ENCODE peak calls at places on chromosome 3, in six cellular contexts. H, B, W, Z, A and K are unnamed samples.
A peak's percentile ranks its signal among the peaks of the same experiment; 100 is the strongest.

GRCh38 chr3:11413071-11413470 is 140.9 kb downstream of the ATG7 start:
- DNase-seq in A (no peak), W (no peak), B (no peak), Z (no peak), H (no peak), K (no peak)

GRCh38 chr3:28114893-28115292 is 126.5 kb upstream of the CMC1 start:
- DNase-seq in A (no peak), H (no peak), B (no peak), W (no peak), Z (no peak), K (no peak)

GRCh38 chr3:98596902-98597500 is 3.6 kb upstream of the CPOX start:
- DNase-seq in Z (no peak), W (no peak), A (no peak), H (peak; percentile 79), B (peak; percentile 48), K (peak; percentile 87)

GRCh38 chr3:164521139-164521538 is 557.2 kb downstream of the SI start:
- DNase-seq in H (no peak), B (no peak), A (no peak), W (no peak), Z (no peak), K (no peak)

GRCh38 chr3:149653564-149653963 is 4.3 kb downstream of the WWTR1 start:
- DNase-seq in Z (no peak), B (no peak), H (no peak), W (no peak), A (no peak), K (no peak)

GRCh38 chr3:119575507-119575906 is 3.8 kb upstream of the ADPRH start:
- DNase-seq in B (no peak), H (peak; percentile 32), Z (no peak), A (no peak), W (no peak), K (no peak)

GRCh38 chr3:122794779-122795673 is at the start of gene SLC49A4:
- DNase-seq in H (peak; percentile 89), Z (peak; percentile 94), B (peak; percentile 64), A (peak; percentile 93), W (peak; percentile 87), K (peak; percentile 90)

GRCh38 chr3:38597502-38598060 is 51.9 kb downstream of the SCN5A start:
- DNase-seq in Z (no peak), H (no peak), B (no peak), W (no peak), A (no peak), K (no peak)

GRCh38 chr3:46693038-46693896 is at the start of gene ALS2CL:
- DNase-seq in B (no peak), H (peak; percentile 70), Z (peak; percentile 69), W (no peak), A (peak; percentile 77), K (no peak)

GRCh38 chr3:95939235-95939824 is 875.1 kb upstream of the EPHA6 start:
- DNase-seq in B (no peak), W (no peak), A (no peak), Z (no peak), H (no peak), K (no peak)

GRCh38 chr3:88263417-88264116 is 113.8 kb downstream of the C3orf38 start:
- DNase-seq in W (no peak), B (no peak), H (no peak), Z (no peak), A (no peak), K (no peak)

GRCh38 chr3:45499529-45499928 is 95.0 kb upstream of the LIMD1 start:
- DNase-seq in Z (no peak), W (no peak), H (peak; percentile 72), B (peak; percentile 79), A (no peak), K (peak; percentile 77)

GRCh38 chr3:16793321-16793720 is 91.4 kb upstream of the PLCL2 start:
- DNase-seq in Z (no peak), H (no peak), W (no peak), A (no peak), B (no peak), K (no peak)

GRCh38 chr3:110799236-110799635 is 272.4 kb upstream of the NECTIN3 start:
- DNase-seq in B (no peak), A (no peak), W (no peak), H (peak; percentile 19), Z (no peak), K (no peak)

GRCh38 chr3:189236352-189236751 is 64.6 kb downstream of the TPRG1 start:
- DNase-seq in A (no peak), H (no peak), Z (no peak), B (no peak), W (no peak), K (no peak)

GRCh38 chr3:9859530-9860025 is 15.8 kb upstream of the RPUSD3 start:
- DNase-seq in W (no peak), H (no peak), A (no peak), Z (no peak), B (no peak), K (no peak)

GRCh38 chr3:49006591-49007067 is 562 bp upstream of the WDR6 start:
- DNase-seq in B (peak; percentile 72), H (no peak), Z (peak; percentile 30), W (no peak), A (no peak), K (no peak)

GRCh38 chr3:159760056-159760455 is 228.6 kb upstream of the IL12A start:
- DNase-seq in H (no peak), W (no peak), Z (no peak), B (no peak), A (no peak), K (no peak)

GRCh38 chr3:159762238-159762637 is 226.4 kb upstream of the IL12A start:
- DNase-seq in Z (peak; percentile 29), H (peak; percentile 76), B (no peak), A (no peak), W (no peak), K (no peak)

GRCh38 chr3:159761377-159761776 is 227.3 kb upstream of the IL12A start:
- DNase-seq in A (no peak), W (no peak), B (peak; percentile 48), H (peak; percentile 66), Z (no peak), K (no peak)

GRCh38 chr3:159761826-159762225 is 226.8 kb upstream of the IL12A start:
- DNase-seq in W (no peak), B (no peak), Z (no peak), A (no peak), H (no peak), K (no peak)

DNA sequence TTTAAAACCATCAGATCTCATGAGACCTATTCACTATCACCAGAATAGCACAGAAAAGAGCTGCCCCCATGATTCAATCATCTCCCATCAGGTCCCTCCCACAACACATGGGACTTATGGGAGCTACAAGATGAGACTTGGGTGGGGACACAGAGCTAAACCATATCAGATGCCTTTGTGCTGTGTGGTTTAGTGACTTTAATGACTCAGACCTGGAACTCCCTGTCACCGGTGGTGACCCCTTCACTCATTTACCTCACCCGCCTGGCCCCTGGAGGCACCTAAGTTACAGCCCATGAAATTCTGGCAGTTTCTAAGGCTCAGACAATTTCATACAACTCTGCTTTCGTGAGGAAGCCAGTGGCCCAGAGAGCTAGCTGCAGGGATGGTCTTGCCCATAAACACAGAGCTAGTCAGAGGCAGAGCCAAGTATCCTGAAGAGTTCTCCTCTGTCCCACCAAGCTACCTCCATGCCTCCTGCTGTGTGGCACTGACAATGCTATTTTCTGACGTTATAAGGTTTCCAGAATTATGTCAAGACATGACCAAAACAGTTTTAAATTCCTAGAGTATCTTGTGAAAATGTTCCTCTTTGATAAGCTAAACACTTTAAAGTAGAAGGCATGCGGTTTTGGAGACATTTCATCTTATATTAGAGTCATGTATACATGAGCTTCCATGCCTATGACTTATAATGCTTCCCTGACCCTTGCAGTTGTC is 231.1 kb upstream of the IL12A start:
- DNase-seq in H (no peak), A (no peak), B (no peak), W (no peak), Z (no peak), K (no peak)
- H3K4me1 ChIP-seq in H (peaks cover 18% of the 10 kb centered on the region), A (peaks cover 7% of the 10 kb centered on the region), B (peaks cover 7% of the 10 kb centered on the region), W (no peaks in the 10 kb centered on the region), Z (no peaks in the 10 kb centered on the region), K (no peaks in the 10 kb centered on the region)

GRCh38 chr3:50237133-50237651 is 1.2 kb downstream of the GNAI2 start:
- DNase-seq in W (no peak), Z (peak; percentile 65), B (peak; percentile 42), H (peak; percentile 36), A (no peak), K (peak; percentile 63)

GRCh38 chr3:50238549-50239026 is 2.6 kb downstream of the GNAI2 start:
- DNase-seq in A (no peak), W (no peak), B (no peak), H (peak; percentile 81), Z (no peak), K (no peak)

GRCh38 chr3:50239649-50240048 is 3.6 kb downstream of the GNAI2 start:
- DNase-seq in B (no peak), A (no peak), Z (peak; percentile 63), H (no peak), W (no peak), K (no peak)

GRCh38 chr3:50236484-50237132 is 604 bp downstream of the GNAI2 start:
- DNase-seq in W (no peak), B (no peak), H (no peak), A (no peak), Z (peak; percentile 33), K (no peak)

GRCh38 chr3:50237754-50238548 is 1.9 kb downstream of the GNAI2 start:
- DNase-seq in B (peak; percentile 77), Z (peak; percentile 69), W (no peak), H (peak; percentile 89), A (peak; percentile 85), K (peak; percentile 95)
- H3K27ac ChIP-seq in B (peak overlapping the region; percentile 81), Z (peak overlapping the region; percentile 88), W (peak overlapping the region; percentile 55), H (peak overlapping the region; percentile 55), A (no peak overlapping the region), K (peak overlapping the region; percentile 90)

DNA sequence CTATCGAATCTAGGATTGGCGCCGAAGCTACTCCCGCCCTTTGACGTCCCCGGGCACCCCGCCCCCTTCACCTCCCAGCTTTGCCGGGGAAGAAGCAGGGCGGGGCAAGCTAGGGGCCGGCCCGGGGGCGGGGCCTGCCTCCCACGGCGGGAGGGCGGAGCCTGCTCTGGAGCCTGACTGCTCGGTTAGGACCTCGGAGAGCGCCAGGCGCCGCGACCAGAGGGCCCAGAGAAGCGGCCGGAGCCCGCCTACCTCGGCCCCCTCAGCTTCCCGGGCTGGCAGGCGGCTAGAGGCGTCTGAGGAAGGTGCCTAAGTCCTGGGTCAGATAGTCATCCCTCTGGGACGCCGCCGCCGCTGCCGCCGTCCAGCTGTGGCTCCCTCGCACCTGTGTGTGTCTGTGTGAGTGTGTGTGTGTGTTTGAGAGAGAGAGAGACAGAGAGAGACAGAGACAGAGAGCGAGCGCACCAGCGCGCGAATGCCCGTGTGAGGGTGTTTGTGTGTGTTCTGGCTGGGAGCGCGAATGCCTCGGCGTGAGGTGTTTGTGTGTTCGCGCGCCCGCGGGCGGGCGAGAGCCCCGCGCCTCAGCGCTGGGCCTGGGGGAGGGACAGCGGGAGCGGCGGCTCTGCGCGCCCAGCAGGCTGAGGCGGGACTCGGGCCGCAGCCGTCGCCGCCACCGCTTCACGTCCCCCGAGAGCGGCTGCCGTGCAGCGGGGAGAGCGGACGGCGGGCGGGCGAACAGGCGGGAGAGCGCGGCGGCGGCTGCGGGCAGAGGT is at the start of gene STXBP5L:
- DNase-seq in B (peak; percentile 51), Z (peak; percentile 97), H (peak; percentile 82), A (peak; percentile 99), W (peak; percentile 96), K (no peak)
- H2AFZ ChIP-seq in B (no peak within 1 kb of the TSS), Z (peak within 1 kb of the TSS; percentile 98), H (peak within 1 kb of the TSS; percentile 64), A (peak within 1 kb of the TSS; percentile 90), W (peak within 1 kb of the TSS; percentile 98), K (no peak within 1 kb of the TSS)

DNA sequence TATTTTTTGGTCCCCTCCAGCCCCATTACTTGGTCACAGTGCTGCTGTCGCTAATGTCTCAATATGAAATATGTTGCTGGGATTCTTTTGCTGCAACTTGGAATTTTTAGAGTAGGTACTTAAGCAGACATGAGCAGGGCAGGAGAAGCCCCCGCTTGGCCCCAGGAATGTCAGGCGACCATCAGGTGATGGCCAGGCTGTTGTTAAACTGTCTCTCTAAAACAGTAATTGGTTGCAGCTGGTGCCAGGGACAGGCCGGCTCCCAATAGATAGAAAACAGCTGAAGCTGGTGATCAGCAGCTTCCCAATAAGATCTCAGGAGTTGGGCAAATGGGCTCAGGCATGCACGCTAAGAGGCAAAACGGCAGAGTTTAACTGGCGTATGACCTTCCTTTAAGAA is 329.9 kb upstream of the TBL1XR1 start:
- DNase-seq in B (no peak), W (no peak), Z (no peak), A (no peak), H (no peak), K (no peak)
- H3K4me1 ChIP-seq in B (no peaks in the 10 kb centered on the region), W (peaks cover 4% of the 10 kb centered on the region), Z (peaks cover 4% of the 10 kb centered on the region), A (no peaks in the 10 kb centered on the region), H (peaks cover 26% of the 10 kb centered on the region), K (no peaks in the 10 kb centered on the region)